ENCODE peak calls at places on chromosomes 5 and 9, in four cellular contexts. C, D, B and Y are unnamed samples.
A peak's percentile ranks its signal among the peaks of the same experiment; 100 is the strongest.

GRCh38 chr5:179416906-179417470 is 71.7 kb upstream of the ADAMTS2 start:
- DNase-seq in B (no peak), C (no peak), D (no peak), Y (peak; percentile 53)

GRCh38 chr9:101162231-101162630 is 133.7 kb downstream of the PLPPR1 start:
- DNase-seq in B (no peak), D (no peak), C (no peak), Y (no peak)

GRCh38 chr5:71483355-71483754 is 27.9 kb downstream of the BDP1 start:
- DNase-seq in B (no peak), C (no peak), D (peak; percentile 60), Y (no peak)

GRCh38 chr5:44875661-44876250 is 67.0 kb downstream of the MRPS30 start:
- DNase-seq in D (peak; percentile 96), B (no peak), C (no peak), Y (no peak)

GRCh38 chr5:130529716-130530485 is 625.6 kb downstream of the CHSY3 start:
- DNase-seq in B (no peak), C (no peak), D (peak; percentile 100), Y (no peak)

GRCh38 chr9:6080154-6080716 is 64.8 kb upstream of the RANBP6 start:
- DNase-seq in B (peak; percentile 34), C (peak; percentile 91), D (peak; percentile 99), Y (peak; percentile 79)

GRCh38 chr5:59312223-59312622 is 581.3 kb downstream of the PDE4D start:
- DNase-seq in D (no peak), C (no peak), B (no peak), Y (no peak)

GRCh38 chr5:109410389-109411174 is 808 bp upstream of the PJA2 start:
- DNase-seq in C (peak; percentile 93), B (peak; percentile 16), D (peak; percentile 75), Y (peak; percentile 34)

GRCh38 chr9:105355810-105356209 is 92.0 kb upstream of the FSD1L start:
- DNase-seq in C (no peak), D (peak; percentile 60), B (no peak), Y (no peak)

GRCh38 chr9:71253021-71253420 is 131.6 kb upstream of the TRPM3 start:
- DNase-seq in B (no peak), C (no peak), D (peak; percentile 0), Y (no peak)

GRCh38 chr5:37696190-37697021 is 143.4 kb downstream of the GDNF start:
- DNase-seq in B (no peak), D (peak; percentile 82), C (no peak), Y (peak; percentile 36)

GRCh38 chr5:179112469-179113142 is 52.4 kb downstream of the ZNF354C start:
- DNase-seq in B (no peak), C (no peak), D (no peak), Y (no peak)

GRCh38 chr9:134171316-134172197 is 7.2 kb upstream of the RNU6ATAC start:
- DNase-seq in B (no peak), D (peak; percentile 32), C (peak; percentile 84), Y (no peak)

GRCh38 chr5:73693573-73694061 is 67.6 kb downstream of the ARHGEF28 start:
- DNase-seq in B (no peak), C (peak; percentile 65), D (no peak), Y (peak; percentile 25)

GRCh38 chr5:73565969-73566547 is 515 bp downstream of the UTP15 start:
- DNase-seq in D (no peak), B (no peak), C (no peak), Y (no peak)

GRCh38 chr9:749712-750111 is 91.8 kb upstream of the DMRT1 start:
- DNase-seq in D (peak; percentile 21), B (no peak), C (no peak), Y (no peak)

GRCh38 chr5:78600656-78601452 is 47.7 kb downstream of the LHFPL2 start:
- DNase-seq in C (no peak), B (no peak), D (no peak), Y (no peak)

GRCh38 chr5:147708708-147709107 is 73.8 kb downstream of the JAKMIP2 start:
- DNase-seq in D (no peak), C (no peak), B (no peak), Y (no peak)

GRCh38 chr9:98101868-98102273 is 17.2 kb downstream of the TRIM14 start:
- DNase-seq in D (no peak), C (peak; percentile 68), B (peak; percentile 64), Y (no peak)

GRCh38 chr5:68891718-68892117 is 202.1 kb upstream of the SLC30A5 start:
- DNase-seq in B (no peak), D (no peak), C (no peak), Y (no peak)

GRCh38 chr5:170863646-170864045 is 1.8 kb downstream of the RANBP17 start:
- DNase-seq in C (no peak), B (no peak), D (no peak), Y (no peak)

GRCh38 chr5:166582416-166582815 is 1709.0 kb upstream of the WWC1 start:
- DNase-seq in C (no peak), D (no peak), B (no peak), Y (no peak)

GRCh38 chr9:86983260-86984255 is 36.3 kb upstream of the GAS1 start:
- DNase-seq in B (no peak), D (peak; percentile 98), C (peak; percentile 75), Y (no peak)

GRCh38 chr5:157215143-157215825 is 34.6 kb downstream of the ITK start:
- DNase-seq in B (no peak), C (no peak), D (no peak), Y (no peak)

GRCh38 chr5:67090040-67090439 is 106.6 kb downstream of the CD180 start:
- DNase-seq in B (no peak), D (no peak), C (no peak), Y (no peak)

GRCh38 chr9:76456202-76456926 is 2.6 kb upstream of the GCNT1 start:
- DNase-seq in C (peak; percentile 67), D (no peak), B (peak; percentile 2), Y (peak; percentile 77)

GRCh38 chr9:120256146-120256545 is 323.8 kb downstream of the CDK5RAP2 start:
- DNase-seq in B (no peak), D (no peak), C (no peak), Y (no peak)

GRCh38 chr9:88308831-88309230 is 79.4 kb upstream of the SPIN1 start:
- DNase-seq in D (no peak), B (no peak), C (no peak), Y (no peak)

GRCh38 chr5:31551878-31552277 is 19.8 kb downstream of the C5orf22 start:
- DNase-seq in D (no peak), C (no peak), B (no peak), Y (peak; percentile 21)

GRCh38 chr9:95515272-95516113 is 1.3 kb downstream of the PTCH1 start:
- DNase-seq in B (no peak), D (no peak), C (peak; percentile 61), Y (peak; percentile 85)

GRCh38 chr5:1000329-1000728 is 8.3 kb upstream of the NKD2 start:
- DNase-seq in C (no peak), B (no peak), D (no peak), Y (peak; percentile 11)

DNA sequence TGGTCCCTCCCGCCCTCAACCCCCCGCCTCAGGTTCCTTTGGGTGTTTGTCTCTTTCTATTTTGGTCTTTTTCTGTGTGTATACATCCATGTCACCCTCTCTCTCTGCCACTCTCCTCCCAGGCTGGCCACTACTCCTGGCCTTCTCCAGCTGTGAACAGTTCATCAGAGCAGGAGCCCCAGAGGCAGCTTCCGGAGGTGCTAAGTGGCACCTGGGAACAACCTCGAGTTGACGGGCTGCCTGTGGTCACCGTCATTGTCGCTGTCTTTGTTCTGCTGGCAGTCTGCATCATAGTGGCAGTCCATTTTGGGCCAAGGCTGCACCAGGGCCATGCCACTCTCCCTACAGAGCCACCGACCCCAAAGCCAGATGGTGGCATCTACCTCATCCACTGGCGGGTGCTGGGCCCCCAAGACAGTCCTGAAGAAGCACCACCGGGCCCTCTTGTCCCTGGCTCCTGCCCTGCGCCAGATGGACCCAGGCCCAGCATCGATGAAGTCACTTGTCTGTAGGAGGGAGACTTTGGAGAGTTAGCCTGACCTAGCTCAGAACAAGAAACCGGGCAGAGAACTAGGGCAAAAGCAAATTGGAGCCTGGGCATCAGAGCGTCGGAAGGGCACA is 1.7 kb downstream of the SMIM33 start:
- DNase-seq in C (no peak), B (no peak), D (no peak), Y (no peak)
- H3K4me3 ChIP-seq in C (no peak overlapping the region), B (no peak overlapping the region), D (no peak overlapping the region), Y (no peak overlapping the region)

DNA sequence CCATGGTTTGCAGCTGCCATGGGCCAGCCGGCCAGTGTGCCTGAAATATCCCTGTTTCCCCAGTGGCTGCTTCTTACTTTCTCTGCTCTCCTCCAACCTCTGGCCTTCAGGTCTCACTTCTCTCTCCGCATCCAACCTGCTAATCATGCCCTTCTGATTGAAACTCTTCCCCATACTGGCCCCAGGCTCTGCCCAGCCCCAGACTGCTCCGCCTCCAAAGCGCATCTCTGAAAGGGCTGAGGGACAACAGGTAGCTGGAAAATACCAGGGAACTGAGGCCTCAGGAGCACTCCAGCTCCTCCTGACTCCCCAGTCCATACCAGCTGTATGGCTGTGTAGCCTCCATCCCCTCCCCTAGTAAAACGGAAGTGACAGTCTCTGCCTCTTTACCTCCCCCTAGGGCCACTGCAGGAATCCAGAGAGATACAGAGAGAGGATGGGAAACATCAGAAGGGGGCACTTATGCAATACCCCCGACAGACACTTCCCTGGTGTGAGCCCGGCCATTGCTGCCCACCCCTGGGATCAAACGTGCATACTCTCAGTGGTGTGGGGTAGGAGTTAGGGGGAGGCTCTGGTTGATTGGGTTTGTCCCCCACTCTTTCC is 34.2 kb downstream of the PAX5 start:
- DNase-seq in C (no peak), B (no peak), D (no peak), Y (peak; percentile 70)
- H3K27me3 ChIP-seq in C (peaks cover under 1% of the 10 kb centered on the region), B (peaks cover 16% of the 10 kb centered on the region), D (peaks cover 12% of the 10 kb centered on the region), Y (peaks cover 33% of the 10 kb centered on the region)

DNA sequence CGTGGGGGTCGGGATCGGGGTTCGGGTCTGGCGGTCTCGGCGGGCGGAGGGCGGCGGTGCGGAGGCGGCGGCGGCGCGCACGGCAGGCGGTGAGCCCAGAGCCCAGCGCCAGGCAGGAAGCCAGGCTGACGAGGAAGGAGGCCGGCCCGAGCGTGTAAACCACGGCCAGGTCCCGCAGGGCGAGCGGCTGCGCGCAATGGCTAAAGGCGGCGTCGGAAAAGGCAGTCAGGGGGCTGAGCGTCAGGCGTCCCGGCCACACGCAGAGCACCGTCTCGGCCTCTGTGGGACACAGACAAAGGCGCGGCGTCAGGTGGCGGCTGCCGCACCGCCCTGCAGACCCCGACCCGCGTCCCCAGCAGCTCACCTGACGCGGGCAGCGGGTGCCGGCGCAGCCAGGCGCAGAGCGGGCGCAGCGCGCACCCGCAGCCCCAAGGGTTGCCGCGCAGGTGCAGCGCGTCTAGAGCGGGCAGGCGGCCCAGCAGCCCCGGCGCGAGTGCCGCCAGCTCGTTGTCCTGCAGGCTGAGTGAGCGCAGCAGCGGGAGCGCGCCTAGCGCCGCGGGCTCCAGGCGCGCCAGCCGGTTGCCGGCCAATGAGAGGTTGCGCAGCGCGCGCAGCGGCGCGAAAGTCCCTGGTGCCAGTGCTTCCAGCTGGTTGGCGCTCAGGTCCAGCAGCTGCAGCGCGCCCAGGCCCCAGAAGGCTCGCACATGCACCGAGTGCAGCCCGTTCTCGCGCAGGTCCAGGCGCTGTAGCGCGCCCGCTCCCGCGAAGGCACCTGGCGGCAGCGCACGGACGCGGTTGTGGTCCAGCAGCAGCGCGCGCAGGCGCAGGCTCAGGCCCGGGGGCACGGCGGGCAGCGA is 716 bp downstream of the LRRC26 start:
- DNase-seq in D (peak; percentile 76), B (no peak), C (peak; percentile 79), Y (peak; percentile 98)
- H3K4me3 ChIP-seq in D (no peak overlapping the region), B (peak overlapping the region; percentile 15), C (peak overlapping the region; percentile 1), Y (peak overlapping the region; percentile 50)

DNA sequence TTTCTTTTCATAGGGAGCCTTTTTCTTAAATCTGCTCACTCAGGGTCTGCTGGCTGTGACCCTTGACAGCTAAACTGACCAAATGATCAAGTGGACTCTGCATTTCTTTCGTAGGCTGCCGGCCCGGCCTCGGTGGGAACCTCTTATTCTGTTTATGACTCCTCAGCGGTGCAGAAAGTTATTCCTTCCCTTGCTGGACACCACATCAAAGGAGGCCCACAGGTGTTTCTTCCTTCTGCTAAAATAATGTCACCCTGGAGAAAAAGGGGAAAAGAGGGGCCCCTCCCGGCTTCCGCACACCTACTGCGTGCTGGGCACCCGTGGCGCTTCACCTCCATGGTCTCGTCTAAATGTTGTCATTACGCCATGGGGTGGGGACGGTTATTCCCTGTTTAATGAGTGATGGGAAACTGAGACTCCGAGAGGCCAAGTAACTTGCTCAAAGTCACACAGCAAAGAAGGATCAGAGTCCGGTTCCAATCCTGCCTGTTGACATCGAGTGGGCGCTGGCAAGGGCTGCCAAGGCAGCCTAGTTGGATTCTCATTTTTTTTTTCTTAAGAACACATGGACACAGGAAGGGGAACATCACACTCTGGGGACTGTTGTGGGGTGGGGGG is 72.3 kb downstream of the CFAP77 start:
- DNase-seq in C (no peak), D (no peak), B (no peak), Y (no peak)
- H3K27me3 ChIP-seq in C (no peaks in the 10 kb centered on the region), D (peaks cover 12% of the 10 kb centered on the region), B (no peaks in the 10 kb centered on the region), Y (no peaks in the 10 kb centered on the region)